ENCODE peak calls at places on chromosome 2, in five cellular contexts. M is HCT116, V is lower leg skin, S is adrenal gland, O is transverse colon. K is an unnamed sample.

GRCh38 chr2:110903548-110903947 is 171.2 kb downstream of the ACOXL start:
- DNase-seq in O (peak; percentile 83), S (no peak), V (no peak), M (no peak), K (no peak)

GRCh38 chr2:85184231-85184630 is 51.0 kb downstream of the TCF7L1 start:
- DNase-seq in O (no peak), M (no peak), S (no peak), V (no peak), K (no peak)

GRCh38 chr2:234821946-234822470 is 129.8 kb upstream of the SH3BP4 start:
- DNase-seq in V (no peak), O (no peak), M (no peak), S (no peak), K (no peak)

GRCh38 chr2:71700880-71701397 is 247.6 kb downstream of the DYSF start:
- DNase-seq in S (peak; percentile 43), V (peak; percentile 85), M (no peak), O (peak; percentile 19), K (no peak)

GRCh38 chr2:20179755-20180594 is 45.0 kb downstream of the SDC1 start:
- DNase-seq in S (peak; percentile 13), M (no peak), O (peak; percentile 91), V (peak; percentile 85), K (no peak)

GRCh38 chr2:99808801-99809200 is 319.0 kb upstream of the REV1 start:
- DNase-seq in O (no peak), M (no peak), V (no peak), S (no peak), K (no peak)

GRCh38 chr2:219420687-219421086 is 2.5 kb downstream of the DES start:
- DNase-seq in V (peak; percentile 76), M (no peak), O (no peak), S (no peak), K (no peak)

GRCh38 chr2:20159411-20159810 is 65.5 kb downstream of the SDC1 start:
- DNase-seq in M (no peak), V (no peak), S (no peak), O (no peak), K (no peak)

GRCh38 chr2:1055014-1055595 is 104.5 kb downstream of the SNTG2 start:
- DNase-seq in O (no peak), M (no peak), V (no peak), S (no peak), K (no peak)

GRCh38 chr2:126645211-126645618 is 10.7 kb upstream of the GYPC start:
- DNase-seq in O (no peak), V (no peak), S (no peak), M (no peak), K (peak; percentile 94)

GRCh38 chr2:178806543-178806942 is 680 bp downstream of the TTN start:
- DNase-seq in M (no peak), O (no peak), V (no peak), S (no peak), K (no peak)
- TF ChIP-seq POLR2A in M (no peak), O (no peak), V (no peak), S (no peak), K (no peak)

GRCh38 chr2:178193823-178194599 is at the start of gene OSBPL6:
- DNase-seq in M (peak; percentile 51), V (peak; percentile 94), O (peak; percentile 82), S (peak; percentile 71), K (peak; percentile 89)
- TF ChIP-seq POLR2A in M (peak; percentile 72), V (no peak), O (peak; percentile 49), S (peak; percentile 44), K (peak; percentile 44)

GRCh38 chr2:38751847-38752410 is 768 bp upstream of the SRSF7 start:
- DNase-seq in O (no peak), S (no peak), M (no peak), V (no peak), K (no peak)

GRCh38 chr2:38751043-38751846 is at the start of gene SRSF7:
- DNase-seq in M (peak; percentile 99), O (peak; percentile 97), V (peak; percentile 99), S (peak; percentile 99), K (peak; percentile 99)

GRCh38 chr2:38748857-38749804 is 2.0 kb downstream of the SRSF7 start:
- DNase-seq in S (no peak), O (no peak), M (no peak), V (peak; percentile 48), K (peak; percentile 36)

GRCh38 chr2:38750793-38751042 is 443 bp downstream of the SRSF7 start:
- DNase-seq in M (no peak), V (peak; percentile 94), S (peak; percentile 63), O (peak; percentile 73), K (peak; percentile 87)

DNA sequence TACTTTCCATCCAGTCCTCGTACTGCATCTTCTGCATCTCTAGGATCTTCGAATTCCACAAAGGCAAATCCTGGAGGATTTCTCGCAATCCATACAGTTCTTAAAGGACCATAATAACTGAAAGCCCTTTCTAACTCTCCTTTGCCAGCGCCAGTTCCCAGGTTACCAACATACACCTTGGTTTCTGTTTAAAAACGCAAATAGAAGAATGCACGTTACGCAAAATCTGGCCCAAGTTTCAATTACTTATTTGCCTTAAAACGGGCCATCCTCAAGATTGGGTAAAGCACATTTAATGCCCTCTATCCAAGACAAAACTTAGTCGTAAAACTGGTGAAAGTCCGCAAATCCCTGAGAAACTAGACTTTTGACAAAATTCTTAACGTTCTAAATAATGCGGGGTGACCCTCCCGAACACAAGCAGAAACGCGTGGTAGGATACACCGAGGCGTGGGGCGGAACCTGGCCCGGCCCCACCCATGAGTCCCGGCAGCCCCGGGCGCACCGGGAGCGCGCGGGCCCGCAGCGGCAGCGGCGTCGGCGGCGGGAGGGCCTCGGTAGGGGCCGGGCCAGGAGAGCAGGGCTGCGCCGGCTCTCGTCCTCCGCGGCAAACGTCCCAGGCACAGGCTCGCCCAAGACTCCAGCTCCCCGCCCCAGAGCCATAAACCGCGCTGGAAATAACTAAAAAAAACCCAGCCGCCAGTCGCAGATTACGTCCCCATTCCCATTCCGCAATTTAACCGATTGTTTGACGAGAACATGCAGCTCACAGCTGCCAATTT is 959 bp downstream of the SRSF7 start:
- DNase-seq in M (no peak), O (peak; percentile 72), S (peak; percentile 45), V (peak; percentile 93), K (peak; percentile 85)
- TF ChIP-seq POLR2A in M (no peak), O (no peak), S (peak; percentile 74), V (no peak), K (no peak)

GRCh38 chr2:239329972-239330572 is 70.7 kb downstream of the HDAC4 start:
- DNase-seq in V (no peak), O (no peak), S (peak; percentile 59), M (no peak), K (no peak)

GRCh38 chr2:239327536-239328305 is 73.1 kb downstream of the HDAC4 start:
- DNase-seq in M (no peak), V (peak; percentile 83), O (no peak), S (peak; percentile 18), K (no peak)

GRCh38 chr2:239329284-239329971 is 71.4 kb downstream of the HDAC4 start:
- DNase-seq in S (peak; percentile 92), V (peak; percentile 79), O (peak; percentile 65), M (no peak), K (no peak)

GRCh38 chr2:239326831-239327535 is 73.8 kb downstream of the HDAC4 start:
- DNase-seq in O (no peak), M (no peak), V (peak; percentile 78), S (peak; percentile 66), K (no peak)

DNA sequence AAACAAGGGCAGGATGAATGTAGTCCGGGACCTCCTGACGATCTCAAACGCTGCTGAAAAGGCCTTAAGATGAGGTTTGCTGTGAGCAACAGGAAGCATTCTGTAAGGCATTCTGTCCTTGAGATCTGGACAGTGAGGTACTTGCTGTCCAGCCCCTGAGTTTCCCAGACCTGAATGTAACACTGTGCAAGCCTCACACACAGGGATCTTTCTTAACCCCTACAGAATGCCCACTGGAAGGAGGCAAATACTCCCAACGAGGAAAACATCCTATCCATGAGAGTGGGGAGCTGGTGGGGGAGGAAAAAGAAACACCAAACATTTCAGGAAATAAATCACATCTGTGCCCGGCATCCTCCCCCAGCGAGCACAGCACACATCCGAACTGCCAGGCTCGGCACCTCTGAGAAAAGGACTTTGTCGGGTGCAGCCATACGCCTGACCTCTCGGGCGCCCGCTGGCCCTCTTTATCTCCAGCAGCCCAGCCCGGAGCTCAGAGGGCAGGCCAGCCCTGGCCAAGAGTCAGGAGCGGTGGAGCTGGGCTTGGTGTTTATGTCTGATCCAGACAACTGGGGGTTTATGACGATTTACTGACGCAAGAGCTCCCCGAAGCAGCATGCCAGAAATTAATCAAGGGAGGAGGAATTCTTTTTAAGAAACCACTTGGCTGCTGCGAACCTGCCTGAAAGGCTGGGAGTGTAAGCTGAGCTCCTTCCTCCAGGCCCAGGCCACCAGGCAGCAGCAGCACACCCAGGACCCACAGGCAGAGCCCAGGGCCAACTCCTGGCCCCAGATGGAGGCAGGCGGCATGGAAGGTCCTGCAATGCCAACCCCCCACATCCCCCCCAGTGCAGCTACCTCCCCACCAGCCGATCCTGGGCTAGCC is 72.3 kb downstream of the HDAC4 start:
- DNase-seq in S (peak; percentile 79), M (no peak), O (peak; percentile 65), V (peak; percentile 92), K (peak; percentile 10)
- TF ChIP-seq POLR2A in S (peak; percentile 55), M (no peak), O (peak; percentile 33), V (no peak), K (no peak)

GRCh38 chr2:160063266-160063665 is 851 bp upstream of the PLA2R1 start:
- DNase-seq in V (no peak), M (no peak), S (peak; percentile 20), O (no peak), K (no peak)

GRCh38 chr2:160063895-160064577 is 1.6 kb upstream of the PLA2R1 start:
- DNase-seq in O (no peak), M (no peak), V (no peak), S (no peak), K (no peak)

GRCh38 chr2:160061533-160062282 is 707 bp downstream of the PLA2R1 start:
- DNase-seq in O (no peak), M (no peak), V (no peak), S (peak; percentile 29), K (no peak)

GRCh38 chr2:160060297-160060696 is 2.1 kb downstream of the PLA2R1 start:
- DNase-seq in S (no peak), O (no peak), M (no peak), V (no peak), K (no peak)

GRCh38 chr2:160062283-160063005 is at the start of gene PLA2R1:
- DNase-seq in M (no peak), V (peak; percentile 93), S (peak; percentile 41), O (peak; percentile 74), K (no peak)
- TF ChIP-seq POLR2A in M (no peak), V (no peak), S (peak; percentile 8), O (peak; percentile 72), K (no peak)

DNA sequence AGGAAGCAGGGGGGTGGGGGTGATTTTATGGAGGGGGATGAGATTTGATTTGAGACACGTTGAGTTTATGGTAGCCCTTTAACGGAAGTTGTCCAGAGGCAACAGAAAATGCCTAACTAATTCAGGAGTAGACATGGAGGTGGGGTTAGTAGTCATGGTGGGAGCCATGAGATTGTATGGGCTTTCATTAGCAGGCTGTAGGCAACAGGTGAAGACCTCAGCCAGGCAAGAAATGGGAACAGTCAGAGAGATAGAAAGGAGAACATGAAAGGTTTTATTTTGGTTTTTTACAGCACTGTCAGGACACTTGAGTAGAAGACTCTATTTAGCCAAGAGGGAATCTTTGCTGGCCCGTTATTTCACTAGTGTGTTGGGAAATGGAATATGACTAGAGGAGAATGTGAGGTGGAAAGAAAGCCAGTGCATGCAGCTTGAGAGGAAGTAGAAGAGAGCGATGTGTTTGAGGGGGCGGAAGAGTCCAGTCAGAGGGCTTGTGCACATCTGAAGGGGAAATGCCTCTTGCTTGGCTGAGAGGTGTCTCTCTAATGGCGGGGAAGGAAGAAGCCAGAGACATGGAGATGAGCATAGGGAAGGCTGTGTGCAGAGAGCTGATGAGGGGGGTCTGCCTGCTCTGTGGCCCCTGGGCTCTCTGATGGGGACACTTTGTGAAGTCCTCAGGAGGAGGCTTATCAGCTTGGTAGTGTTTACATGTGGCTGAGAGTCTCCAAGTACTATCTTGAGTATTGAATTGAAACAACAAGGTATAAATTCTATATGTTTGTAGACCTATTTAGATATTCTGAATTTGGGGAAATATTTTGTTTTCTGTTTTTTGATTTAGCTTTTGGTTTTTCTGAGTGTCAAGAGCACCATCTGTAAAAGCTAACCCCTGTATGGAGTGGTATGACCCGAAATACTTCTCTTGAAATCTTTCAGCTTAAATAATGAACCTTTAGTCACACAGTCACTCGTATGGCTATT is 66.9 kb upstream of the ITM2C start:
- DNase-seq in M (no peak), S (no peak), O (no peak), V (no peak), K (peak; percentile 13)
- TF ChIP-seq POLR2A in M (no peak), S (no peak), O (no peak), V (no peak), K (no peak)

K was measured in erythroblast.